ENCODE peak calls at places on chromosomes 4 and X, in seven cellular contexts. One of them, this sample, is unnamed.

GRCh38 chrX:102651968-102652744 is 873 bp downstream of the GPRASP1 start:
- DNase-seq in GM12865: no peak
- DNase-seq in amygdala: peak; percentile 18
- DNase-seq in fibroblast of the conjunctiva: peak; percentile 4
- DNase-seq in A549: peak; percentile 16
- DNase-seq in frontal cortex: peak; percentile 6
- DNase-seq in glutamatergic neuron: peak; percentile 41
- DNase-seq in this sample: no peak

GRCh38 chrX:48938721-48939416 is 18.5 kb downstream of the OTUD5 start:
- DNase-seq in GM12865: peak; percentile 91
- DNase-seq in A549: no peak
- DNase-seq in frontal cortex: no peak
- DNase-seq in glutamatergic neuron: no peak
- DNase-seq in fibroblast of the conjunctiva: no peak
- DNase-seq in amygdala: no peak
- DNase-seq in this sample: no peak

GRCh38 chr4:80226091-80226490 is 28.8 kb downstream of the PRDM8 start:
- DNase-seq in glutamatergic neuron: no peak
- DNase-seq in amygdala: no peak
- DNase-seq in A549: no peak
- DNase-seq in fibroblast of the conjunctiva: no peak
- DNase-seq in GM12865: no peak
- DNase-seq in frontal cortex: no peak
- DNase-seq in this sample: no peak

GRCh38 chr4:17723648-17724047 is 57.8 kb downstream of the FAM184B start:
- DNase-seq in glutamatergic neuron: no peak
- DNase-seq in amygdala: no peak
- DNase-seq in fibroblast of the conjunctiva: no peak
- DNase-seq in GM12865: no peak
- DNase-seq in frontal cortex: no peak
- DNase-seq in A549: no peak
- DNase-seq in this sample: no peak

GRCh38 chr4:122541996-122542395 is 78.9 kb downstream of the IL21 start:
- DNase-seq in GM12865: no peak
- DNase-seq in amygdala: no peak
- DNase-seq in fibroblast of the conjunctiva: no peak
- DNase-seq in frontal cortex: no peak
- DNase-seq in glutamatergic neuron: no peak
- DNase-seq in A549: no peak
- DNase-seq in this sample: no peak

GRCh38 chr4:18398661-18399060 is 377.1 kb upstream of the LCORL start:
- DNase-seq in glutamatergic neuron: peak; percentile 57
- DNase-seq in GM12865: no peak
- DNase-seq in A549: no peak
- DNase-seq in amygdala: no peak
- DNase-seq in frontal cortex: no peak
- DNase-seq in fibroblast of the conjunctiva: no peak
- DNase-seq in this sample: no peak

GRCh38 chr4:140799686-140800225 is 43.6 kb upstream of the TBC1D9 start:
- DNase-seq in glutamatergic neuron: no peak
- DNase-seq in GM12865: no peak
- DNase-seq in amygdala: no peak
- DNase-seq in frontal cortex: no peak
- DNase-seq in A549: no peak
- DNase-seq in fibroblast of the conjunctiva: no peak
- DNase-seq in this sample: no peak

GRCh38 chrX:129772796-129773431 is 6.8 kb upstream of the SASH3 start:
- DNase-seq in amygdala: no peak
- DNase-seq in fibroblast of the conjunctiva: no peak
- DNase-seq in glutamatergic neuron: no peak
- DNase-seq in GM12865: peak; percentile 94
- DNase-seq in frontal cortex: no peak
- DNase-seq in A549: no peak
- DNase-seq in this sample: no peak

GRCh38 chrX:40108084-40108958 is 10.6 kb upstream of the BCOR start:
- DNase-seq in A549: peak; percentile 57
- DNase-seq in amygdala: peak; percentile 34
- DNase-seq in glutamatergic neuron: peak; percentile 61
- DNase-seq in GM12865: no peak
- DNase-seq in fibroblast of the conjunctiva: no peak
- DNase-seq in frontal cortex: no peak
- DNase-seq in this sample: no peak

GRCh38 chrX:72382199-72382590 is 76.5 kb upstream of the CITED1 start:
- DNase-seq in fibroblast of the conjunctiva: no peak
- DNase-seq in glutamatergic neuron: no peak
- DNase-seq in A549: no peak
- DNase-seq in frontal cortex: no peak
- DNase-seq in GM12865: no peak
- DNase-seq in amygdala: no peak
- DNase-seq in this sample: no peak

GRCh38 chr4:102343964-102344519 is 1.2 kb downstream of the SLC39A8 start:
- DNase-seq in fibroblast of the conjunctiva: no peak
- DNase-seq in glutamatergic neuron: no peak
- DNase-seq in GM12865: no peak
- DNase-seq in amygdala: no peak
- DNase-seq in A549: no peak
- DNase-seq in frontal cortex: no peak
- DNase-seq in this sample: no peak

GRCh38 chr4:24857996-24858395 is 54.8 kb downstream of the CCDC149 start:
- DNase-seq in glutamatergic neuron: no peak
- DNase-seq in frontal cortex: peak; percentile 36
- DNase-seq in amygdala: no peak
- DNase-seq in fibroblast of the conjunctiva: peak; percentile 49
- DNase-seq in GM12865: no peak
- DNase-seq in A549: no peak
- DNase-seq in this sample: peak; percentile 46

GRCh38 chr4:25792200-25792791 is 70.5 kb downstream of the SEL1L3 start:
- DNase-seq in A549: peak; percentile 38
- DNase-seq in fibroblast of the conjunctiva: no peak
- DNase-seq in glutamatergic neuron: peak; percentile 35
- DNase-seq in amygdala: no peak
- DNase-seq in frontal cortex: no peak
- DNase-seq in GM12865: peak; percentile 34
- DNase-seq in this sample: no peak

GRCh38 chrX:120302434-120302833 is 8.8 kb downstream of the TMEM255A start:
- DNase-seq in glutamatergic neuron: no peak
- DNase-seq in fibroblast of the conjunctiva: no peak
- DNase-seq in A549: no peak
- DNase-seq in GM12865: peak; percentile 82
- DNase-seq in amygdala: no peak
- DNase-seq in frontal cortex: no peak
- DNase-seq in this sample: no peak

GRCh38 chr4:4574792-4575191 is 32.9 kb upstream of the STX18 start:
- DNase-seq in fibroblast of the conjunctiva: peak; percentile 85
- DNase-seq in A549: no peak
- DNase-seq in GM12865: peak; percentile 60
- DNase-seq in amygdala: no peak
- DNase-seq in glutamatergic neuron: no peak
- DNase-seq in frontal cortex: peak; percentile 39
- DNase-seq in this sample: peak; percentile 90

GRCh38 chr4:129218355-129218754 is 122.4 kb downstream of the C4orf33 start:
- DNase-seq in A549: no peak
- DNase-seq in amygdala: no peak
- DNase-seq in GM12865: peak; percentile 2
- DNase-seq in fibroblast of the conjunctiva: no peak
- DNase-seq in frontal cortex: no peak
- DNase-seq in glutamatergic neuron: no peak
- DNase-seq in this sample: no peak

GRCh38 chr4:121675715-121676114 is 21.1 kb downstream of the ANXA5 start:
- DNase-seq in fibroblast of the conjunctiva: no peak
- DNase-seq in glutamatergic neuron: peak; percentile 40
- DNase-seq in frontal cortex: no peak
- DNase-seq in A549: no peak
- DNase-seq in GM12865: no peak
- DNase-seq in amygdala: no peak
- DNase-seq in this sample: no peak

GRCh38 chr4:156999175-156999517 is 27.5 kb upstream of the PDGFC start:
- DNase-seq in glutamatergic neuron: no peak
- DNase-seq in A549: peak; percentile 27
- DNase-seq in GM12865: no peak
- DNase-seq in amygdala: no peak
- DNase-seq in fibroblast of the conjunctiva: peak; percentile 95
- DNase-seq in frontal cortex: no peak
- DNase-seq in this sample: peak; percentile 98

GRCh38 chr4:41346306-41347061 is 89.8 kb downstream of the UCHL1 start:
- DNase-seq in GM12865: no peak
- DNase-seq in amygdala: no peak
- DNase-seq in glutamatergic neuron: no peak
- DNase-seq in frontal cortex: no peak
- DNase-seq in A549: no peak
- DNase-seq in fibroblast of the conjunctiva: no peak
- DNase-seq in this sample: peak; percentile 79

GRCh38 chr4:176840166-176840565 is 47.4 kb upstream of the VEGFC start:
- DNase-seq in glutamatergic neuron: no peak
- DNase-seq in amygdala: no peak
- DNase-seq in A549: no peak
- DNase-seq in GM12865: no peak
- DNase-seq in fibroblast of the conjunctiva: no peak
- DNase-seq in frontal cortex: no peak
- DNase-seq in this sample: no peak

GRCh38 chr4:121927948-121928347 is 23.9 kb downstream of the TRPC3 start:
- DNase-seq in amygdala: no peak
- DNase-seq in frontal cortex: no peak
- DNase-seq in A549: no peak
- DNase-seq in glutamatergic neuron: no peak
- DNase-seq in fibroblast of the conjunctiva: no peak
- DNase-seq in GM12865: no peak
- DNase-seq in this sample: no peak

GRCh38 chrX:18394477-18394876 is 30.9 kb upstream of the CDKL5 start:
- DNase-seq in A549: no peak
- DNase-seq in fibroblast of the conjunctiva: no peak
- DNase-seq in amygdala: no peak
- DNase-seq in GM12865: no peak
- DNase-seq in frontal cortex: no peak
- DNase-seq in glutamatergic neuron: no peak
- DNase-seq in this sample: no peak

GRCh38 chrX:118507766-118508165 is 12.2 kb downstream of the DOCK11 start:
- DNase-seq in fibroblast of the conjunctiva: no peak
- DNase-seq in GM12865: no peak
- DNase-seq in amygdala: no peak
- DNase-seq in A549: no peak
- DNase-seq in frontal cortex: no peak
- DNase-seq in glutamatergic neuron: no peak
- DNase-seq in this sample: no peak

GRCh38 chrX:5876984-5877655 is 351.5 kb downstream of the NLGN4X start:
- DNase-seq in GM12865: peak; percentile 5
- DNase-seq in amygdala: no peak
- DNase-seq in glutamatergic neuron: peak; percentile 23
- DNase-seq in A549: peak; percentile 0
- DNase-seq in fibroblast of the conjunctiva: no peak
- DNase-seq in frontal cortex: no peak
- DNase-seq in this sample: no peak

GRCh38 chrX:37685452-37686347 is at the start of gene XK:
- DNase-seq in frontal cortex: peak; percentile 8
- DNase-seq in glutamatergic neuron: peak; percentile 62
- DNase-seq in fibroblast of the conjunctiva: no peak
- DNase-seq in GM12865: peak; percentile 34
- DNase-seq in A549: peak; percentile 2
- DNase-seq in amygdala: peak; percentile 27
- DNase-seq in this sample: no peak

GRCh38 chr4:3135155-3136011 is 60.9 kb downstream of the HTT start:
- DNase-seq in fibroblast of the conjunctiva: no peak
- DNase-seq in amygdala: no peak
- DNase-seq in frontal cortex: no peak
- DNase-seq in A549: no peak
- DNase-seq in GM12865: no peak
- DNase-seq in glutamatergic neuron: no peak
- DNase-seq in this sample: no peak

GRCh38 chr4:60655356-60655755 is 544.8 kb upstream of the ADGRL3 start:
- DNase-seq in glutamatergic neuron: no peak
- DNase-seq in fibroblast of the conjunctiva: no peak
- DNase-seq in A549: no peak
- DNase-seq in GM12865: no peak
- DNase-seq in amygdala: no peak
- DNase-seq in frontal cortex: no peak
- DNase-seq in this sample: no peak

GRCh38 chr4:169823685-169824084 is 65.9 kb upstream of the HPF1 start:
- DNase-seq in frontal cortex: no peak
- DNase-seq in GM12865: peak; percentile 33
- DNase-seq in glutamatergic neuron: no peak
- DNase-seq in amygdala: no peak
- DNase-seq in A549: no peak
- DNase-seq in fibroblast of the conjunctiva: peak; percentile 6
- DNase-seq in this sample: no peak

GRCh38 chrX:97057349-97057909 is 173.7 kb downstream of the RPA4 start:
- DNase-seq in GM12865: no peak
- DNase-seq in fibroblast of the conjunctiva: no peak
- DNase-seq in glutamatergic neuron: no peak
- DNase-seq in frontal cortex: no peak
- DNase-seq in A549: no peak
- DNase-seq in amygdala: no peak
- DNase-seq in this sample: no peak

GRCh38 chrX:151176351-151176750 is at the start of gene GPR50:
- DNase-seq in A549: no peak
- DNase-seq in glutamatergic neuron: no peak
- DNase-seq in amygdala: no peak
- DNase-seq in frontal cortex: no peak
- DNase-seq in fibroblast of the conjunctiva: no peak
- DNase-seq in GM12865: no peak
- DNase-seq in this sample: no peak

GRCh38 chrX:24934279-24934678 is 81.5 kb downstream of the ARX start:
- DNase-seq in A549: no peak
- DNase-seq in fibroblast of the conjunctiva: no peak
- DNase-seq in amygdala: no peak
- DNase-seq in GM12865: no peak
- DNase-seq in glutamatergic neuron: no peak
- DNase-seq in frontal cortex: no peak
- DNase-seq in this sample: no peak

GRCh38 chr4:3387154-3387942 is 54.4 kb upstream of the HGFAC start:
- DNase-seq in amygdala: no peak
- DNase-seq in frontal cortex: no peak
- DNase-seq in fibroblast of the conjunctiva: no peak
- DNase-seq in GM12865: peak; percentile 70
- DNase-seq in A549: no peak
- DNase-seq in glutamatergic neuron: no peak
- DNase-seq in this sample: no peak

GRCh38 chr4:164293181-164293580 is 460.8 kb upstream of the SMIM31 start:
- DNase-seq in GM12865: no peak
- DNase-seq in frontal cortex: no peak
- DNase-seq in amygdala: no peak
- DNase-seq in A549: no peak
- DNase-seq in fibroblast of the conjunctiva: no peak
- DNase-seq in glutamatergic neuron: no peak
- DNase-seq in this sample: no peak

GRCh38 chr4:174753031-174753430 is 76.0 kb downstream of the GLRA3 start:
- DNase-seq in glutamatergic neuron: no peak
- DNase-seq in frontal cortex: no peak
- DNase-seq in A549: no peak
- DNase-seq in fibroblast of the conjunctiva: no peak
- DNase-seq in amygdala: no peak
- DNase-seq in GM12865: no peak
- DNase-seq in this sample: no peak

GRCh38 chrX:107851215-107851614 is 25.5 kb downstream of the MID2 start:
- DNase-seq in frontal cortex: no peak
- DNase-seq in GM12865: no peak
- DNase-seq in fibroblast of the conjunctiva: no peak
- DNase-seq in glutamatergic neuron: no peak
- DNase-seq in A549: no peak
- DNase-seq in amygdala: no peak
- DNase-seq in this sample: no peak

GRCh38 chrX:22135994-22136684 is 104.0 kb downstream of the PHEX start:
- DNase-seq in fibroblast of the conjunctiva: no peak
- DNase-seq in amygdala: peak; percentile 3
- DNase-seq in A549: peak; percentile 36
- DNase-seq in frontal cortex: peak; percentile 8
- DNase-seq in GM12865: peak; percentile 43
- DNase-seq in glutamatergic neuron: no peak
- DNase-seq in this sample: peak; percentile 17

GRCh38 chrX:139851730-139852129 is 81.1 kb downstream of the ATP11C start:
- DNase-seq in fibroblast of the conjunctiva: no peak
- DNase-seq in amygdala: no peak
- DNase-seq in frontal cortex: no peak
- DNase-seq in glutamatergic neuron: no peak
- DNase-seq in A549: no peak
- DNase-seq in GM12865: no peak
- DNase-seq in this sample: peak; percentile 20

GRCh38 chr4:139619644-139620043 is 46.0 kb upstream of the MGST2 start:
- DNase-seq in amygdala: no peak
- DNase-seq in GM12865: peak; percentile 28
- DNase-seq in frontal cortex: no peak
- DNase-seq in fibroblast of the conjunctiva: no peak
- DNase-seq in glutamatergic neuron: no peak
- DNase-seq in A549: no peak
- DNase-seq in this sample: no peak

This sample was measured in AG09309.